ENCODE peak calls at places on chromosomes 11 and 22, in seven cellular contexts. One of them, this sample, is unnamed.

GRCh38 chr22:27866136-27867091 is 52.6 kb downstream of the PITPNB start:
- DNase-seq in HepG2: peak; percentile 43
- DNase-seq in K562: no peak
- DNase-seq in SK-N-SH: no peak
- DNase-seq in Panc1: no peak
- DNase-seq in H1: no peak
- DNase-seq in GM12878: no peak
- DNase-seq in this sample: no peak

GRCh38 chr11:14357843-14358728 is 897 bp downstream of the RRAS2 start:
- DNase-seq in HepG2: peak; percentile 66
- DNase-seq in K562: peak; percentile 74
- DNase-seq in SK-N-SH: peak; percentile 83
- DNase-seq in Panc1: no peak
- DNase-seq in H1: peak; percentile 78
- DNase-seq in GM12878: no peak
- DNase-seq in this sample: peak; percentile 37

GRCh38 chr22:38239101-38239761 is 33.6 kb downstream of the TMEM184B start:
- DNase-seq in HepG2: no peak
- DNase-seq in K562: no peak
- DNase-seq in SK-N-SH: no peak
- DNase-seq in Panc1: no peak
- DNase-seq in H1: no peak
- DNase-seq in GM12878: no peak
- DNase-seq in this sample: no peak

GRCh38 chr22:26763633-26764295 is 106.4 kb downstream of the MIAT start:
- DNase-seq in HepG2: peak; percentile 43
- DNase-seq in K562: no peak
- DNase-seq in SK-N-SH: no peak
- DNase-seq in Panc1: no peak
- DNase-seq in H1: no peak
- DNase-seq in GM12878: no peak
- DNase-seq in this sample: no peak

GRCh38 chr11:74182635-74183034 is 11.5 kb downstream of the PPME1 start:
- DNase-seq in HepG2: no peak
- DNase-seq in K562: no peak
- DNase-seq in SK-N-SH: no peak
- DNase-seq in Panc1: no peak
- DNase-seq in H1: no peak
- DNase-seq in GM12878: no peak
- DNase-seq in this sample: no peak

GRCh38 chr11:22337571-22338464 is at the start of gene SLC17A6:
- DNase-seq in HepG2: peak; percentile 21
- DNase-seq in K562: no peak
- DNase-seq in SK-N-SH: no peak
- DNase-seq in Panc1: no peak
- DNase-seq in H1: peak; percentile 77
- DNase-seq in GM12878: no peak
- DNase-seq in this sample: no peak

GRCh38 chr22:29003975-29004646 is 57.5 kb downstream of the C22orf31 start:
- DNase-seq in HepG2: peak; percentile 43
- DNase-seq in K562: no peak
- DNase-seq in SK-N-SH: no peak
- DNase-seq in Panc1: no peak
- DNase-seq in H1: peak; percentile 54
- DNase-seq in GM12878: no peak
- DNase-seq in this sample: no peak

GRCh38 chr11:96614846-96615245 is 225.0 kb downstream of the JRKL start:
- DNase-seq in HepG2: no peak
- DNase-seq in K562: no peak
- DNase-seq in SK-N-SH: no peak
- DNase-seq in Panc1: no peak
- DNase-seq in H1: no peak
- DNase-seq in GM12878: no peak
- DNase-seq in this sample: no peak

GRCh38 chr22:24986816-24987215 is 34.3 kb downstream of the KIAA1671 start:
- DNase-seq in HepG2: no peak
- DNase-seq in K562: no peak
- DNase-seq in SK-N-SH: no peak
- DNase-seq in Panc1: no peak
- DNase-seq in H1: no peak
- DNase-seq in GM12878: no peak
- DNase-seq in this sample: no peak

GRCh38 chr11:18676803-18677202 is 21.8 kb upstream of the TMEM86A start:
- DNase-seq in HepG2: no peak
- DNase-seq in K562: no peak
- DNase-seq in SK-N-SH: no peak
- DNase-seq in Panc1: no peak
- DNase-seq in H1: no peak
- DNase-seq in GM12878: no peak
- DNase-seq in this sample: no peak

GRCh38 chr11:116329354-116330090 is 443.3 kb downstream of the BUD13 start:
- DNase-seq in HepG2: no peak
- DNase-seq in K562: no peak
- DNase-seq in SK-N-SH: no peak
- DNase-seq in Panc1: no peak
- DNase-seq in H1: no peak
- DNase-seq in GM12878: no peak
- DNase-seq in this sample: no peak

GRCh38 chr11:119103793-119104192 is 2.1 kb upstream of the DPAGT1 start:
- DNase-seq in HepG2: no peak
- DNase-seq in K562: no peak
- DNase-seq in SK-N-SH: no peak
- DNase-seq in Panc1: no peak
- DNase-seq in H1: no peak
- DNase-seq in GM12878: no peak
- DNase-seq in this sample: no peak

GRCh38 chr11:44138286-44138685 is 42.8 kb downstream of the EXT2 start:
- DNase-seq in HepG2: no peak
- DNase-seq in K562: no peak
- DNase-seq in SK-N-SH: no peak
- DNase-seq in Panc1: no peak
- DNase-seq in H1: no peak
- DNase-seq in GM12878: no peak
- DNase-seq in this sample: no peak

GRCh38 chr11:79439430-79439892 is 1.4 kb downstream of the TENM4 start:
- DNase-seq in HepG2: no peak
- DNase-seq in K562: no peak
- DNase-seq in SK-N-SH: peak; percentile 38
- DNase-seq in Panc1: no peak
- DNase-seq in H1: no peak
- DNase-seq in GM12878: no peak
- DNase-seq in this sample: no peak

GRCh38 chr11:71425851-71426250 is 22.3 kb downstream of the DHCR7 start:
- DNase-seq in HepG2: no peak
- DNase-seq in K562: no peak
- DNase-seq in SK-N-SH: no peak
- DNase-seq in Panc1: no peak
- DNase-seq in H1: no peak
- DNase-seq in GM12878: no peak
- DNase-seq in this sample: no peak

GRCh38 chr11:3126207-3126865 is 38.8 kb downstream of the OSBPL5 start:
- DNase-seq in HepG2: no peak
- DNase-seq in K562: no peak
- DNase-seq in SK-N-SH: no peak
- DNase-seq in Panc1: no peak
- DNase-seq in H1: no peak
- DNase-seq in GM12878: no peak
- DNase-seq in this sample: peak; percentile 79

GRCh38 chr11:1437500-1437899 is 47.8 kb downstream of the BRSK2 start:
- DNase-seq in HepG2: peak; percentile 16
- DNase-seq in K562: peak; percentile 71
- DNase-seq in SK-N-SH: peak; percentile 81
- DNase-seq in Panc1: no peak
- DNase-seq in H1: no peak
- DNase-seq in GM12878: no peak
- DNase-seq in this sample: no peak

GRCh38 chr22:32469799-32470212 is 4.8 kb upstream of the FBXO7 start:
- DNase-seq in HepG2: no peak
- DNase-seq in K562: peak; percentile 49
- DNase-seq in SK-N-SH: peak; percentile 74
- DNase-seq in Panc1: no peak
- DNase-seq in H1: no peak
- DNase-seq in GM12878: no peak
- DNase-seq in this sample: peak; percentile 13

GRCh38 chr11:68924073-68924925 is 20.6 kb downstream of the IGHMBP2 start:
- DNase-seq in HepG2: no peak
- DNase-seq in K562: no peak
- DNase-seq in SK-N-SH: no peak
- DNase-seq in Panc1: no peak
- DNase-seq in H1: no peak
- DNase-seq in GM12878: no peak
- DNase-seq in this sample: no peak

DNA sequence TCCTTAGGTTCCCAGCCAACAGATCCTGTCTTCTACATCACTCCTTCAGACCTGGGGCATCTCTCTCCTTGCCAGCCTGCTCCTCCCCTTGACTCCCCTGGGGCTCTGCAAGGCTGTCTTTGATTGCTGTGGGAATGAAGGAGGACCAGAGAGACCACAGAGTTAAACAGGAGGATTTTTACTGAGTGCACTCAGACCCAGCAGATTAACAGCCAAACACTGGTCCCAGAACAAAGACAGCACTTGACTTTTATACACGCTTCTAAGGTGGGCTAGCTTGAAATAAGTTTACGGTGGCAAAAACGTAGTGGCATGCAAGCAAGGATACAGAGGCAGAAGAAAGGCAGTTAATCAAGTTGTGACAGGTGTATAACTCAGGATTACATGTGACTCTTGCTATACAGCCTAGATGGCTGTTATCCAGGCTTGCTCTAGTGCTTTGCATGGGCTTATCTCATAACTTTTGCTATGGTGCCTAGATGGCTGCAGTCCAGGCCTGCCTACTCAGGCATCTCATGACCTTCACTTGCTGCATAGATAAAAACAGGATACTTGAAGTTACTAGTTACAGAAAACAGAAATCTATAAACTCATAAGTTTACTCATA is 22.0 kb upstream of the GLYATL1 start:
- DNase-seq in HepG2: no peak
- DNase-seq in K562: no peak
- DNase-seq in SK-N-SH: no peak
- DNase-seq in Panc1: no peak
- DNase-seq in H1: no peak
- DNase-seq in GM12878: no peak
- DNase-seq in this sample: no peak
- TF ChIP-seq SIN3A in HepG2: no peak
- TF ChIP-seq SIN3A in K562: no peak
- TF ChIP-seq SIN3A in SK-N-SH: no peak
- TF ChIP-seq SIN3A in Panc1: no peak
- TF ChIP-seq SIN3A in H1: no peak
- TF ChIP-seq SIN3A in GM12878: no peak
- TF ChIP-seq SIN3A in this sample: no peak

GRCh38 chr11:122851366-122852011 is 13.2 kb downstream of the CRTAM start:
- DNase-seq in HepG2: no peak
- DNase-seq in K562: no peak
- DNase-seq in SK-N-SH: no peak
- DNase-seq in Panc1: no peak
- DNase-seq in H1: no peak
- DNase-seq in GM12878: no peak
- DNase-seq in this sample: no peak
- TF ChIP-seq SIN3A in HepG2: no peak
- TF ChIP-seq SIN3A in K562: no peak
- TF ChIP-seq SIN3A in SK-N-SH: no peak
- TF ChIP-seq SIN3A in Panc1: no peak
- TF ChIP-seq SIN3A in H1: no peak
- TF ChIP-seq SIN3A in GM12878: no peak
- TF ChIP-seq SIN3A in this sample: no peak

DNA sequence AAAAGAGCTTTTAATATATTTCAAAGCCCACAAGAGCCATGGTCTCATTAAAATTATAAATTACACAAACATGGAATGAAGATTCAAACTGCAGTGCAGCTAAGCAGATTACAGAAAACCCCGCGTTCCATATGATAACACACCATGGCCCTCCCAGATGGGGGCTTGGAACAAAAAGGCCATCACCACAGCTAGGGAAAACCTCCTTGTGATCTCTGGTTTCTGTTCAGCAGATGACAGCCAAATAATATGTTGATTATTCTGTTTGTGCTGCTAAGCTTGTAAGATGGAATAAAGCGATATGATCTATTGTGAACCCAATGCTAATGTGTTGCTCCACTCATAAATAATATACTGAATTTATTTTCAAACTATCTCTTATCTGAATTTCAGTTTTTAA is 28.5 kb downstream of the IMMP1L start:
- DNase-seq in HepG2: no peak
- DNase-seq in K562: no peak
- DNase-seq in SK-N-SH: peak; percentile 61
- DNase-seq in Panc1: no peak
- DNase-seq in H1: no peak
- DNase-seq in GM12878: no peak
- DNase-seq in this sample: no peak
- TF ChIP-seq SIN3A in HepG2: no peak
- TF ChIP-seq SIN3A in K562: no peak
- TF ChIP-seq SIN3A in SK-N-SH: no peak
- TF ChIP-seq SIN3A in Panc1: no peak
- TF ChIP-seq SIN3A in H1: no peak
- TF ChIP-seq SIN3A in GM12878: no peak
- TF ChIP-seq SIN3A in this sample: no peak

GRCh38 chr11:78037825-78038620 is 14.9 kb upstream of the KCTD14 start:
- DNase-seq in HepG2: no peak
- DNase-seq in K562: no peak
- DNase-seq in SK-N-SH: no peak
- DNase-seq in Panc1: no peak
- DNase-seq in H1: no peak
- DNase-seq in GM12878: no peak
- DNase-seq in this sample: no peak

GRCh38 chr11:78037056-78037455 is 14.0 kb upstream of the KCTD14 start:
- DNase-seq in HepG2: peak; percentile 58
- DNase-seq in K562: no peak
- DNase-seq in SK-N-SH: no peak
- DNase-seq in Panc1: no peak
- DNase-seq in H1: no peak
- DNase-seq in GM12878: no peak
- DNase-seq in this sample: no peak

GRCh38 chr11:78039391-78039918 is 16.4 kb upstream of the KCTD14 start:
- DNase-seq in HepG2: no peak
- DNase-seq in K562: no peak
- DNase-seq in SK-N-SH: no peak
- DNase-seq in Panc1: no peak
- DNase-seq in H1: no peak
- DNase-seq in GM12878: no peak
- DNase-seq in this sample: no peak

GRCh38 chr11:78039919-78040671 is 17.0 kb upstream of the KCTD14 start:
- DNase-seq in HepG2: peak; percentile 67
- DNase-seq in K562: peak; percentile 50
- DNase-seq in SK-N-SH: peak; percentile 84
- DNase-seq in Panc1: no peak
- DNase-seq in H1: no peak
- DNase-seq in GM12878: no peak
- DNase-seq in this sample: no peak

DNA sequence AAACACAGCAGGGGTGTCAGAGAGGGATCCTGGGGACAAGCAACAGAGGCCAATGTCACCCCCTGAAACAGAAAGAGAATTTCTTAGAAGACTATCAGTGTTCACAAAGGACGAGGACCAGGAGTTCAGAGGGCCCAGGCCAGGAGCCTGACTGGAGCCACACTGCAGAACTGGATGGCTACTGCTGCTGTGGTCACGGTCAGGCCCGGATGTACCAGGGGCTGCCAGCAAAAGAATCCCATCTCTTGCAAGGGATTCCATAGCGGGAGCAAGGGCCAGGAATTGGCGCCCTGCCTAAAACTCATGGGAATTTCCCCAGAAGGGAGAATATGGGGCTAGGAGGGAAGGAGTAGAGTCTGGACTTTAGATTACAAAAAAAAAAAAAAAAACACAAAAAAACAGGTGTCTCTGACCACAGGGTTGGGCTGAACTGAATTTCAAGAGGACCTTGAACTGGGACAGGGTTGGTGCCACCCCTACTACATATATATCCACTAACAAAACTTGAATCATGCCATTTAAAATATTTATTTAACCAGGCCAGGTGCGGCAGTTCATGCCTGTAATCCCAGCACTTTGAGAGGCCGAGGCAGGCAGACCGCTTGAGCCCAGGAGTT is 15.7 kb upstream of the KCTD14 start:
- DNase-seq in HepG2: peak; percentile 90
- DNase-seq in K562: no peak
- DNase-seq in SK-N-SH: no peak
- DNase-seq in Panc1: no peak
- DNase-seq in H1: no peak
- DNase-seq in GM12878: no peak
- DNase-seq in this sample: no peak
- TF ChIP-seq SIN3A in HepG2: no peak
- TF ChIP-seq SIN3A in K562: no peak
- TF ChIP-seq SIN3A in SK-N-SH: no peak
- TF ChIP-seq SIN3A in Panc1: no peak
- TF ChIP-seq SIN3A in H1: no peak
- TF ChIP-seq SIN3A in GM12878: no peak
- TF ChIP-seq SIN3A in this sample: no peak